ENCODE peak calls at places on chromosomes 2 and 18, in ten cellular contexts. U, E, M, W, X, H, Z, Y, P and I are unnamed samples.

GRCh38 chr2:175414872-175415487 is 233.5 kb upstream of the ATP5MC3 start:
- DNase-seq in U (peak), E (peak), M (peak), W (no peak), X (peak), H (peak), Z (peak), Y (peak), P (no peak), I (peak)

GRCh38 chr18:6781179-6781714 is 51.7 kb downstream of the ARHGAP28 start:
- DNase-seq in U (no peak), E (no peak), M (no peak), W (no peak), X (no peak), H (no peak), Z (no peak), Y (no peak), P (no peak), I (no peak)

GRCh38 chr2:216735086-216735485 is 39.7 kb upstream of the IGFBP5 start:
- DNase-seq in U (no peak), E (no peak), M (peak), W (peak), X (no peak), H (no peak), Z (peak), Y (no peak), P (no peak), I (no peak)

GRCh38 chr2:68750592-68751396 is 16.2 kb downstream of the ARHGAP25 start:
- DNase-seq in U (no peak), E (no peak), M (no peak), W (no peak), X (no peak), H (peak), Z (no peak), Y (no peak), P (no peak), I (no peak)

GRCh38 chr2:230901006-230901405 is 24.0 kb downstream of the GPR55 start:
- DNase-seq in U (no peak), E (no peak), M (no peak), W (peak), X (no peak), H (peak), Z (no peak), Y (no peak), P (no peak), I (no peak)

GRCh38 chr2:10085852-10086148 is 5.6 kb upstream of the CYS1 start:
- DNase-seq in U (no peak), E (no peak), M (no peak), W (no peak), X (no peak), H (no peak), Z (no peak), Y (no peak), P (no peak), I (no peak)

GRCh38 chr2:236526459-236527197 is 43.0 kb upstream of the ACKR3 start:
- DNase-seq in U (no peak), E (no peak), M (no peak), W (no peak), X (no peak), H (no peak), Z (no peak), Y (no peak), P (no peak), I (no peak)

GRCh38 chr2:128236491-128237035 is 82.1 kb downstream of the HS6ST1 start:
- DNase-seq in U (no peak), E (no peak), M (peak), W (no peak), X (no peak), H (peak), Z (peak), Y (no peak), P (no peak), I (no peak)

GRCh38 chr2:57376985-57377384 is 669.6 kb upstream of the VRK2 start:
- DNase-seq in U (no peak), E (no peak), M (no peak), W (no peak), X (no peak), H (no peak), Z (peak), Y (no peak), P (no peak), I (no peak)

GRCh38 chr2:181072486-181072885 is 92.1 kb downstream of the UBE2E3 start:
- DNase-seq in U (no peak), E (no peak), M (peak), W (no peak), X (no peak), H (no peak), Z (peak), Y (no peak), P (no peak), I (no peak)

GRCh38 chr2:63817382-63817781 is 24.3 kb upstream of the UGP2 start:
- DNase-seq in U (no peak), E (peak), M (no peak), W (no peak), X (no peak), H (no peak), Z (no peak), Y (no peak), P (no peak), I (no peak)

GRCh38 chr18:45359275-45360009 is 255.8 kb upstream of the SLC14A2 start:
- DNase-seq in U (no peak), E (no peak), M (no peak), W (no peak), X (no peak), H (no peak), Z (no peak), Y (no peak), P (no peak), I (no peak)

GRCh38 chr2:21658269-21658668 is 534.5 kb downstream of the TDRD15 start:
- DNase-seq in U (no peak), E (no peak), M (no peak), W (no peak), X (no peak), H (no peak), Z (no peak), Y (no peak), P (no peak), I (no peak)

GRCh38 chr2:204015118-204015842 is 78.7 kb downstream of the ICOS start:
- DNase-seq in U (no peak), E (no peak), M (no peak), W (no peak), X (no peak), H (no peak), Z (no peak), Y (no peak), P (no peak), I (no peak)

GRCh38 chr18:7904529-7904928 is 337.4 kb downstream of the PTPRM start:
- DNase-seq in U (no peak), E (no peak), M (peak), W (no peak), X (no peak), H (no peak), Z (peak), Y (no peak), P (no peak), I (no peak)

GRCh38 chr2:144414324-144414845 is 105.5 kb downstream of the ZEB2 start:
- DNase-seq in U (no peak), E (no peak), M (peak), W (no peak), X (no peak), H (peak), Z (peak), Y (peak), P (no peak), I (no peak)

GRCh38 chr18:13703899-13704298 is 22.5 kb downstream of the FAM210A start:
- DNase-seq in U (no peak), E (peak), M (peak), W (no peak), X (no peak), H (no peak), Z (no peak), Y (no peak), P (no peak), I (no peak)

GRCh38 chr2:191907545-191907944 is 60.7 kb upstream of the CAVIN2 start:
- DNase-seq in U (no peak), E (no peak), M (no peak), W (no peak), X (no peak), H (no peak), Z (no peak), Y (no peak), P (no peak), I (no peak)

GRCh38 chr2:88115825-88116518 is 11.9 kb downstream of the FABP1 start:
- DNase-seq in U (no peak), E (no peak), M (no peak), W (no peak), X (no peak), H (no peak), Z (no peak), Y (no peak), P (no peak), I (no peak)

GRCh38 chr18:49677762-49678398 is 116.0 kb downstream of the LIPG start:
- DNase-seq in U (no peak), E (no peak), M (no peak), W (no peak), X (no peak), H (no peak), Z (no peak), Y (no peak), P (no peak), I (no peak)

GRCh38 chr18:55588001-55588875 is at the start of gene TCF4:
- DNase-seq in U (no peak), E (peak), M (peak), W (peak), X (peak), H (peak), Z (peak), Y (peak), P (no peak), I (no peak)

GRCh38 chr2:33314541-33314940 is 161.9 kb upstream of the RASGRP3 start:
- DNase-seq in U (no peak), E (no peak), M (no peak), W (no peak), X (no peak), H (no peak), Z (no peak), Y (no peak), P (no peak), I (no peak)

GRCh38 chr18:69000366-69000765 is 202.5 kb downstream of the CCDC102B start:
- DNase-seq in U (no peak), E (no peak), M (peak), W (no peak), X (no peak), H (no peak), Z (no peak), Y (no peak), P (no peak), I (no peak)

GRCh38 chr2:101692037-101692436 is 5.5 kb upstream of the MAP4K4 start:
- DNase-seq in U (no peak), E (no peak), M (no peak), W (no peak), X (no peak), H (no peak), Z (no peak), Y (no peak), P (no peak), I (no peak)

GRCh38 chr2:23630111-23630480 is 245.1 kb downstream of the KLHL29 start:
- DNase-seq in U (no peak), E (no peak), M (no peak), W (no peak), X (no peak), H (no peak), Z (no peak), Y (no peak), P (no peak), I (no peak)

GRCh38 chr2:102686479-102687439 is 67.4 kb downstream of the SLC9A2 start:
- DNase-seq in U (no peak), E (no peak), M (no peak), W (no peak), X (no peak), H (no peak), Z (no peak), Y (no peak), P (no peak), I (no peak)

GRCh38 chr2:178825183-178825582 is 18.0 kb upstream of the TTN start:
- DNase-seq in U (no peak), E (no peak), M (peak), W (no peak), X (no peak), H (no peak), Z (peak), Y (no peak), P (no peak), I (no peak)

GRCh38 chr2:119950966-119951365 is 61.9 kb upstream of the EPB41L5 start:
- DNase-seq in U (no peak), E (no peak), M (peak), W (no peak), X (no peak), H (no peak), Z (peak), Y (no peak), P (no peak), I (no peak)

GRCh38 chr2:240505946-240506345 is 51.8 kb downstream of the ANKMY1 start:
- DNase-seq in U (no peak), E (no peak), M (no peak), W (no peak), X (no peak), H (peak), Z (no peak), Y (no peak), P (no peak), I (no peak)

GRCh38 chr2:148528356-148529064 is 116.0 kb upstream of the EPC2 start:
- DNase-seq in U (no peak), E (no peak), M (no peak), W (no peak), X (no peak), H (peak), Z (no peak), Y (no peak), P (no peak), I (no peak)

GRCh38 chr2:44948565-44949328 is 7.2 kb downstream of the SIX3 start:
- DNase-seq in U (no peak), E (no peak), M (no peak), W (no peak), X (no peak), H (no peak), Z (no peak), Y (no peak), P (no peak), I (no peak)

GRCh38 chr18:33594799-33595198 is 16.8 kb downstream of the ASXL3 start:
- DNase-seq in U (no peak), E (no peak), M (peak), W (no peak), X (no peak), H (no peak), Z (no peak), Y (no peak), P (no peak), I (no peak)

DNA sequence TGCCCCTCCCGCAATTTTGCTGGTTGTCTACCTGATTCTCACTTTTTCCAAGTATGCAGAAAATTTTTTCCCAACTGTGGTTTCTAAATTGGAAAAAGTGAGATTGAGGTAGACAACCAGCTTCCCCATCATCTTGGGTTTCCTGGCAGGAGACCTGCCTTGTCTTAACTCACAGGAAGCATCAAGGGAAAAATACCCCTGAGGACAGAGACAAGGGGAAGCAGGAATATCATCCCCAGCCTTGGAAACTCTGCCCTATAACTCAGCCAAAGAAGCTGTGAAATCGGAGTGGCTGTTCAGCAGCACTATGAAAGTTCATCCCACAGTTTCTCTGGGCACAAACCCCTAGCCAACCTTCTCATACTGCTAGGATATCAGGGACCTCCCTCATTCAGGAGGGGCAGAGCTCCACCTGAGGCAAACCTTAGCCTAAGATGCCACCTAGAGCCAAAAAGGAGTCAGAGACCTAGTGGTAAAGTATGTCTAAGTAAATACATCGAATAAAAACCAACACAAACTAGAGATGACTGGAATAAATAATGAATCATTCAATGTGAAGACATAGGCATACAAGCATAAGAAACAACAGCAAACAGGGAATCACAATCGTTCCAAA is 68.2 kb downstream of the ZSWIM2 start:
- DNase-seq in U (no peak), E (no peak), M (peak), W (no peak), X (peak), H (no peak), Z (peak), Y (no peak), P (no peak), I (no peak)
- TF ChIP-seq CTCF in U (peak), E (peak), M (peak), W (no peak), X (peak), H (no peak), Z (peak), Y (no peak), P (no peak), I (no peak)

GRCh38 chr2:43388371-43388770 is 162.0 kb upstream of the ZFP36L2 start:
- DNase-seq in U (no peak), E (no peak), M (no peak), W (no peak), X (no peak), H (no peak), Z (no peak), Y (no peak), P (no peak), I (no peak)
- TF ChIP-seq CTCF in U (no peak), E (no peak), M (no peak), W (no peak), X (no peak), H (no peak), Z (no peak), Y (no peak), P (no peak), I (no peak)

DNA sequence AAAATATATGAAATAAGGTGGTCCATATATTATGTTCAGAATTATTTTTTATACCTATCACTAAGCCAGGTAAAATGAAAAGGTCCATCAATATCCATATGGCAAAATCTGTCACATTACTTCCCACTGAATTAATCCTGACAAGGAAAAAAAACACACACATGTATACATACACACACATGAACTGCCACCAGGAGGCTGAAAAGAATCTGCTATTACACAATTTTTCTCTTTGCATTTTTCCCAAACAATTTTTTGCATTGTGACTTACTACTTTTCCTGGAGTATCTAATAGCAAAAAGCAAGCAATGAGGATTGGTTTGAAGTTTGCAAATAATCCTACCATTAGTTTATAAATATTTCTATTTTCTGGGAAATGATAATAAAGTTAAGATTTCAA is 128.2 kb upstream of the CD226 start:
- DNase-seq in U (no peak), E (no peak), M (no peak), W (no peak), X (no peak), H (no peak), Z (no peak), Y (no peak), P (no peak), I (no peak)
- TF ChIP-seq CTCF in U (no peak), E (no peak), M (peak), W (no peak), X (no peak), H (no peak), Z (peak), Y (no peak), P (no peak), I (no peak)

GRCh38 chr2:221571108-221571390 is 1.1 kb downstream of the EPHA4 start:
- DNase-seq in U (no peak), E (no peak), M (peak), W (no peak), X (no peak), H (no peak), Z (peak), Y (no peak), P (no peak), I (no peak)

GRCh38 chr2:221572821-221573429 is 821 bp upstream of the EPHA4 start:
- DNase-seq in U (no peak), E (no peak), M (peak), W (no peak), X (peak), H (peak), Z (peak), Y (peak), P (peak), I (no peak)

GRCh38 chr2:221573430-221574230 is 1.5 kb upstream of the EPHA4 start:
- DNase-seq in U (no peak), E (peak), M (peak), W (peak), X (peak), H (peak), Z (peak), Y (peak), P (peak), I (peak)

GRCh38 chr2:221571391-221572179 is 519 bp downstream of the EPHA4 start:
- DNase-seq in U (no peak), E (no peak), M (peak), W (peak), X (peak), H (peak), Z (peak), Y (peak), P (peak), I (no peak)

GRCh38 chr2:221572180-221572820 is at the start of gene EPHA4:
- DNase-seq in U (no peak), E (peak), M (peak), W (peak), X (peak), H (peak), Z (peak), Y (peak), P (peak), I (peak)
- TF ChIP-seq CTCF in U (peak), E (peak), M (peak), W (peak), X (no peak), H (no peak), Z (peak), Y (peak), P (peak), I (no peak)

GRCh38 chr18:51168031-51168742 is 29.3 kb downstream of the MEX3C start:
- DNase-seq in U (no peak), E (no peak), M (no peak), W (no peak), X (no peak), H (no peak), Z (no peak), Y (no peak), P (no peak), I (no peak)
- TF ChIP-seq CTCF in U (peak), E (peak), M (no peak), W (no peak), X (no peak), H (no peak), Z (no peak), Y (no peak), P (no peak), I (no peak)

GRCh38 chr18:27007880-27008279 is 142.4 kb upstream of the AQP4 start:
- DNase-seq in U (no peak), E (no peak), M (no peak), W (no peak), X (no peak), H (no peak), Z (no peak), Y (no peak), P (no peak), I (no peak)

GRCh38 chr18:27008575-27008974 is 143.1 kb upstream of the AQP4 start:
- DNase-seq in U (no peak), E (no peak), M (no peak), W (no peak), X (no peak), H (no peak), Z (no peak), Y (no peak), P (no peak), I (no peak)

GRCh38 chr18:27005589-27005988 is 140.1 kb upstream of the AQP4 start:
- DNase-seq in U (no peak), E (peak), M (no peak), W (no peak), X (peak), H (no peak), Z (peak), Y (no peak), P (no peak), I (no peak)

GRCh38 chr18:26999797-27000196 is 134.3 kb upstream of the AQP4 start:
- DNase-seq in U (no peak), E (no peak), M (no peak), W (no peak), X (no peak), H (no peak), Z (no peak), Y (no peak), P (no peak), I (no peak)

DNA sequence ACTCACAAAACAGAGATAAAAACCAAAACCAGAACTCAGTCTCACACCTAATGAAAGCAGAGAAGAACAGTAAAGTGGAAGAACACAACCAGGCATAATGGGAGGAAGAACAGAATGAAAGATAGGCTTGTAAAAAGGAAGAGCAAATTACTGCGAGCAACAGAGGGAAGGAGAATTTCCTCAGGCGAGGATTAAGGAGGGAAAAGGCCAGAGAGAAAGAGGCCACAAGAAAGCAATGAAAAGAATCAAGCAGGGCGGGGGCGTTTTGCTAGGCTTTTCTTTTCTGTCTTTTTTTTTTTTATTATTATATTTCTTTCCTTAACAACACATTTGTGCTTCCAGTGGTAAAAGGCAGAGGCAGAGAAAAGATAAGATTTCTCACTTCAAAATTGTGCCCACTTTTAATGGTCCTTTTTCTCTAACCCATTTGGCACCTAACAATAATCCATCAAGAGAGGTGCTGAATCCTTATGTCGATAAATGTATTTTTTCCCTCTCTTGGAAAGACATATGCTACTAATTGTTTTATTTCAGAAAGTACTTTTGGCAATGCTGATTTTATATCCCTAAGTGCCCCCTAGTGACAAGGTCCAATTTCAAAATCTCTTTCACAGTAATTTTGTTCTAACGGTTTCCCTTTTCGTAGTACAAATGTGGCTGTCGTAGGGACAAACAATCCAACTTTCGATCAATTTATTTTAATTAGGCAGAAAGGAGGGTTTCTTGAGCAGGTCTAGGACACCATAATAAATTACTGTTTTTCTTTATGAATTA is 138.7 kb upstream of the AQP4 start:
- DNase-seq in U (no peak), E (peak), M (no peak), W (no peak), X (no peak), H (no peak), Z (peak), Y (no peak), P (no peak), I (no peak)
- TF ChIP-seq CTCF in U (peak), E (peak), M (no peak), W (peak), X (peak), H (no peak), Z (peak), Y (no peak), P (no peak), I (no peak)